ENCODE peak calls at places on chromosomes 5 and 9, in six cellular contexts. One of them, this sample, is unnamed. For H3K4me1, the result is how much of the 10 kb centered on the place peaks cover.

GRCh38 chr9:12847591-12847990 is 72.8 kb downstream of the LURAP1L start:
- DNase-seq in ovary: no peak
- DNase-seq in uterus: no peak
- DNase-seq in stomach: no peak
- DNase-seq in tibial nerve: no peak
- DNase-seq in transverse colon: no peak
- DNase-seq in this sample: no peak

GRCh38 chr5:154813736-154814135 is 36.7 kb downstream of the FAXDC2 start:
- DNase-seq in tibial nerve: no peak
- DNase-seq in ovary: no peak
- DNase-seq in uterus: no peak
- DNase-seq in stomach: no peak
- DNase-seq in transverse colon: no peak
- DNase-seq in this sample: no peak

GRCh38 chr5:129098488-129099183 is 4.1 kb downstream of the ISOC1 start:
- DNase-seq in tibial nerve: no peak
- DNase-seq in uterus: peak
- DNase-seq in ovary: no peak
- DNase-seq in stomach: no peak
- DNase-seq in transverse colon: no peak
- DNase-seq in this sample: no peak

GRCh38 chr5:154273963-154274827 is 83.7 kb downstream of the GALNT10 start:
- DNase-seq in tibial nerve: no peak
- DNase-seq in ovary: no peak
- DNase-seq in stomach: no peak
- DNase-seq in uterus: no peak
- DNase-seq in transverse colon: no peak
- DNase-seq in this sample: no peak

GRCh38 chr9:33813712-33814641 is 3.0 kb upstream of the UBE2R2 start:
- DNase-seq in ovary: no peak
- DNase-seq in stomach: no peak
- DNase-seq in uterus: no peak
- DNase-seq in transverse colon: no peak
- DNase-seq in tibial nerve: no peak
- DNase-seq in this sample: no peak

GRCh38 chr5:109939109-109939682 is 249.5 kb downstream of the MAN2A1 start:
- DNase-seq in tibial nerve: no peak
- DNase-seq in uterus: no peak
- DNase-seq in ovary: no peak
- DNase-seq in stomach: no peak
- DNase-seq in transverse colon: no peak
- DNase-seq in this sample: no peak

GRCh38 chr5:38259062-38259857 is 901 bp downstream of the EGFLAM start:
- DNase-seq in stomach: no peak
- DNase-seq in ovary: no peak
- DNase-seq in transverse colon: no peak
- DNase-seq in tibial nerve: no peak
- DNase-seq in uterus: no peak
- DNase-seq in this sample: no peak

GRCh38 chr5:20353481-20353880 is 365.5 kb upstream of the CDH18 start:
- DNase-seq in transverse colon: no peak
- DNase-seq in ovary: no peak
- DNase-seq in stomach: no peak
- DNase-seq in tibial nerve: no peak
- DNase-seq in uterus: no peak
- DNase-seq in this sample: no peak

GRCh38 chr5:81105261-81105877 is 127.8 kb upstream of the CKMT2 start:
- DNase-seq in transverse colon: no peak
- DNase-seq in ovary: no peak
- DNase-seq in stomach: no peak
- DNase-seq in uterus: no peak
- DNase-seq in tibial nerve: no peak
- DNase-seq in this sample: no peak

GRCh38 chr5:142904421-142904820 is 134.2 kb downstream of the ARHGAP26 start:
- DNase-seq in uterus: no peak
- DNase-seq in stomach: no peak
- DNase-seq in transverse colon: no peak
- DNase-seq in tibial nerve: no peak
- DNase-seq in ovary: no peak
- DNase-seq in this sample: no peak

GRCh38 chr5:138033916-138034315 is 1.0 kb upstream of the FAM13B start:
- DNase-seq in uterus: no peak
- DNase-seq in ovary: no peak
- DNase-seq in tibial nerve: no peak
- DNase-seq in transverse colon: no peak
- DNase-seq in stomach: no peak
- DNase-seq in this sample: no peak

GRCh38 chr5:1517838-1518237 is 5.9 kb downstream of the LPCAT1 start:
- DNase-seq in uterus: peak
- DNase-seq in transverse colon: peak
- DNase-seq in stomach: peak
- DNase-seq in tibial nerve: peak
- DNase-seq in ovary: peak
- DNase-seq in this sample: peak

GRCh38 chr5:893137-893506 is 438 bp downstream of the TRIP13 start:
- DNase-seq in transverse colon: no peak
- DNase-seq in stomach: no peak
- DNase-seq in ovary: no peak
- DNase-seq in uterus: no peak
- DNase-seq in tibial nerve: no peak
- DNase-seq in this sample: no peak

GRCh38 chr9:27333241-27334052 is 36.5 kb upstream of the EQTN start:
- DNase-seq in tibial nerve: peak
- DNase-seq in uterus: peak
- DNase-seq in stomach: peak
- DNase-seq in ovary: peak
- DNase-seq in transverse colon: peak
- DNase-seq in this sample: peak

GRCh38 chr5:53167836-53168235 is 58.3 kb upstream of the MOCS2 start:
- DNase-seq in tibial nerve: peak
- DNase-seq in transverse colon: peak
- DNase-seq in ovary: no peak
- DNase-seq in stomach: peak
- DNase-seq in uterus: peak
- DNase-seq in this sample: no peak

GRCh38 chr5:14440598-14441401 is 140.8 kb upstream of the OTULINL start:
- DNase-seq in tibial nerve: peak
- DNase-seq in ovary: peak
- DNase-seq in uterus: peak
- DNase-seq in stomach: no peak
- DNase-seq in transverse colon: peak
- DNase-seq in this sample: peak

GRCh38 chr5:24351285-24351684 is 293.5 kb downstream of the CDH10 start:
- DNase-seq in stomach: no peak
- DNase-seq in transverse colon: no peak
- DNase-seq in uterus: no peak
- DNase-seq in ovary: no peak
- DNase-seq in tibial nerve: no peak
- DNase-seq in this sample: no peak

GRCh38 chr9:127923046-127923445 is 6.2 kb upstream of the ST6GALNAC4 start:
- DNase-seq in transverse colon: no peak
- DNase-seq in uterus: no peak
- DNase-seq in stomach: no peak
- DNase-seq in ovary: no peak
- DNase-seq in tibial nerve: no peak
- DNase-seq in this sample: no peak

GRCh38 chr9:127919253-127919815 is 2.5 kb upstream of the ST6GALNAC4 start:
- DNase-seq in stomach: peak
- DNase-seq in tibial nerve: peak
- DNase-seq in ovary: peak
- DNase-seq in uterus: peak
- DNase-seq in transverse colon: peak
- DNase-seq in this sample: peak

GRCh38 chr9:127923771-127924170 is 6.8 kb downstream of the PIP5KL1 start:
- DNase-seq in uterus: no peak
- DNase-seq in stomach: no peak
- DNase-seq in tibial nerve: no peak
- DNase-seq in transverse colon: no peak
- DNase-seq in ovary: no peak
- DNase-seq in this sample: no peak

GRCh38 chr9:127920794-127921193 is 4.0 kb upstream of the ST6GALNAC4 start:
- DNase-seq in stomach: no peak
- DNase-seq in ovary: no peak
- DNase-seq in transverse colon: no peak
- DNase-seq in uterus: no peak
- DNase-seq in tibial nerve: no peak
- DNase-seq in this sample: no peak

GRCh38 chr9:127921592-127922120 is 4.8 kb upstream of the ST6GALNAC4 start:
- DNase-seq in tibial nerve: peak
- DNase-seq in ovary: peak
- DNase-seq in transverse colon: peak
- DNase-seq in uterus: peak
- DNase-seq in stomach: peak
- DNase-seq in this sample: peak
- TF ChIP-seq POLR2A in tibial nerve: no peak
- TF ChIP-seq POLR2A in ovary: peak
- TF ChIP-seq POLR2A in transverse colon: no peak
- TF ChIP-seq POLR2A in uterus: no peak
- TF ChIP-seq POLR2A in stomach: no peak
- TF ChIP-seq POLR2A in this sample: no peak

GRCh38 chr5:133941456-133942196 is 26.8 kb downstream of the C5orf15 start:
- DNase-seq in transverse colon: no peak
- DNase-seq in stomach: no peak
- DNase-seq in uterus: no peak
- DNase-seq in ovary: no peak
- DNase-seq in tibial nerve: no peak
- DNase-seq in this sample: no peak
- H3K4me1 ChIP-seq in transverse colon: under half
- H3K4me1 ChIP-seq in stomach: under half
- H3K4me1 ChIP-seq in uterus: under half
- H3K4me1 ChIP-seq in ovary: under half
- H3K4me1 ChIP-seq in tibial nerve: under half
- H3K4me1 ChIP-seq in this sample: under half

GRCh38 chr9:114613087-114613486 is 2.0 kb downstream of the TMEM268 start:
- DNase-seq in uterus: no peak
- DNase-seq in transverse colon: no peak
- DNase-seq in ovary: no peak
- DNase-seq in tibial nerve: no peak
- DNase-seq in stomach: no peak
- DNase-seq in this sample: no peak

GRCh38 chr9:114612272-114612923 is 1.3 kb downstream of the TMEM268 start:
- DNase-seq in tibial nerve: no peak
- DNase-seq in uterus: peak
- DNase-seq in transverse colon: no peak
- DNase-seq in stomach: no peak
- DNase-seq in ovary: peak
- DNase-seq in this sample: no peak

GRCh38 chr9:114613919-114614318 is 2.8 kb downstream of the TMEM268 start:
- DNase-seq in ovary: no peak
- DNase-seq in transverse colon: no peak
- DNase-seq in tibial nerve: no peak
- DNase-seq in uterus: no peak
- DNase-seq in stomach: no peak
- DNase-seq in this sample: no peak

GRCh38 chr9:114614373-114614772 is 3.3 kb downstream of the TMEM268 start:
- DNase-seq in uterus: no peak
- DNase-seq in stomach: no peak
- DNase-seq in ovary: no peak
- DNase-seq in transverse colon: no peak
- DNase-seq in tibial nerve: no peak
- DNase-seq in this sample: no peak

GRCh38 chr9:114611516-114612271 is 603 bp downstream of the TMEM268 start:
- DNase-seq in transverse colon: peak
- DNase-seq in ovary: peak
- DNase-seq in uterus: peak
- DNase-seq in stomach: peak
- DNase-seq in tibial nerve: peak
- DNase-seq in this sample: peak
- TF ChIP-seq POLR2A in transverse colon: no peak
- TF ChIP-seq POLR2A in ovary: no peak
- TF ChIP-seq POLR2A in uterus: no peak
- TF ChIP-seq POLR2A in stomach: no peak
- TF ChIP-seq POLR2A in tibial nerve: peak
- TF ChIP-seq POLR2A in this sample: no peak

DNA sequence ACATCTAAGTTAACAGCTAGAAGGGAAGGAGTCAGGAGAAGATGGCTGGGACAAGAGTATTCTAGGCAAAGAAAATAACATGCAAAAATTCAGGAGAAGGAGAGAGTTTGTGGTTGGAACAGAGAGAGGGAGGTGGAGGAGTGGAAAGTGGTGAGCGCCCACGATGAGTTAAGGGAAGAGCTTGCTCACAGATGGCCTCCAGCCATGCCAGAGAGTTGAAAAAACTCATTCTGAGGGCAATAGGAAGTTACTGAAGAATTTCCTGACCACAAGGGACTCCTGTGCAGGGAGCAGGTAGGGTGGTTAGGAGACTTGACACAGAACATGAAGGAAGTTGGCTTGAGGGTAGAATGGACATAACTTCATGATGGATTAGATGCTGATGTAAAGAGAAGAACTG is 159.7 kb downstream of the DOCK2 start:
- DNase-seq in transverse colon: no peak
- DNase-seq in ovary: no peak
- DNase-seq in stomach: no peak
- DNase-seq in tibial nerve: no peak
- DNase-seq in uterus: no peak
- DNase-seq in this sample: no peak
- H3K4me1 ChIP-seq in transverse colon: under half
- H3K4me1 ChIP-seq in ovary: under half
- H3K4me1 ChIP-seq in stomach: under half
- H3K4me1 ChIP-seq in tibial nerve: under half
- H3K4me1 ChIP-seq in uterus: under half
- H3K4me1 ChIP-seq in this sample: under half

DNA sequence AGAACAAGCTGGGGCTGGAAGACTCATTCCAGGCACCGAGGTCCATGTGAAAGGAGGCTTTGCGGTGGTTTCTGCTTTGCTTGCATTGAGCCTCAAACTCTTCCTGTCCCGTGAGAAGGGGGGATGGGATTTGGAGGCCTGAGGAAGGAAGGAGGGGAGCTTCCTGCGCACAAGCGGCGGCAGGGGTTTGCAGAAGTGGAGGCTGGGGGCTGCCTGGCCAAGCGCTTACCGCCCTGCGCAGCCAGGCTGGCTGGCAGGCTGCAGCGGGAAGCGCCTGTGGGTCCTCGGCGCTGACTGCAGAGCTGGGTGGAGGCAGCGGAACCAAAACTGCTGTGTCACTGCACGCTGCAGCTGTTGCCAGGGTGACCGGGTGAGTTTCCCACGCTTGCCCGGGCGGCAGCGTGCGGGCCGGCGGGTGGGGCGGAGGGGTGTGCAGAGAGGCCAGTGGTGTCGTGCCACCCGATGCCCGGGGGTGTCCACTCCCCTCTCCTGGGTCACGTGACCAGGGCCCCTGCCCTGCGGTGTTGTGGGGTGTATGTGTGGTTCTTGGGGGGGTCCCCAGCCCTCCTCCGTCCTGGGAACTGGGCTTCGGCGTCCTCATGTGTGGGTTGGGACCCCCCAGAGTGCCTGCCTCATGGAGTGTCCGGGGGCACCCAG is 81.0 kb downstream of the RXRA start:
- DNase-seq in tibial nerve: peak
- DNase-seq in transverse colon: peak
- DNase-seq in ovary: peak
- DNase-seq in stomach: peak
- DNase-seq in uterus: peak
- DNase-seq in this sample: peak
- TF ChIP-seq POLR2A in tibial nerve: peak
- TF ChIP-seq POLR2A in transverse colon: no peak
- TF ChIP-seq POLR2A in ovary: no peak
- TF ChIP-seq POLR2A in stomach: no peak
- TF ChIP-seq POLR2A in uterus: no peak
- TF ChIP-seq POLR2A in this sample: peak